ENCODE peak calls at places on chromosome 7, in five cellular contexts. X is heart left ventricle, K is adrenal gland, W is transverse colon, Y is heart right ventricle. A is an unnamed sample. For H3K4me1, the result is how much of the 10 kb centered on the place peaks cover.

GRCh38 chr7:35556532-35557471 is 138.1 kb downstream of the HERPUD2 start:
- DNase-seq in X (no peak), K (no peak), W (no peak), Y (no peak), A (no peak)

GRCh38 chr7:54249686-54250085 is 292.5 kb upstream of the VSTM2A start:
- DNase-seq in X (no peak), K (no peak), W (no peak), Y (no peak), A (no peak)

GRCh38 chr7:33926535-33926934 is 21.2 kb downstream of the BMPER start:
- DNase-seq in X (no peak), K (peak), W (no peak), Y (no peak), A (no peak)

GRCh38 chr7:37833107-37833817 is 15.1 kb upstream of the NME8 start:
- DNase-seq in X (peak), K (peak), W (peak), Y (peak), A (no peak)

GRCh38 chr7:69761290-69761922 is 163.1 kb downstream of the AUTS2 start:
- DNase-seq in X (no peak), K (no peak), W (no peak), Y (no peak), A (no peak)

GRCh38 chr7:81710751-81711150 is 59.1 kb downstream of the HGF start:
- DNase-seq in X (no peak), K (no peak), W (no peak), Y (no peak), A (no peak)

GRCh38 chr7:158581440-158582088 is 6.1 kb downstream of the PTPRN2 start:
- DNase-seq in X (no peak), K (no peak), W (peak), Y (no peak), A (no peak)

GRCh38 chr7:43879477-43879876 is 10.2 kb upstream of the MRPS24 start:
- DNase-seq in X (no peak), K (no peak), W (no peak), Y (no peak), A (no peak)

GRCh38 chr7:44320141-44320540 is 5.3 kb downstream of the CAMK2B start:
- DNase-seq in X (no peak), K (no peak), W (no peak), Y (no peak), A (no peak)

GRCh38 chr7:70700055-70700934 is 431.6 kb upstream of the GALNT17 start:
- DNase-seq in X (no peak), K (no peak), W (no peak), Y (no peak), A (no peak)

GRCh38 chr7:142516038-142516501 is 233.2 kb upstream of the PRSS1 start:
- DNase-seq in X (no peak), K (no peak), W (peak), Y (no peak), A (no peak)

GRCh38 chr7:84236398-84236797 is 41.8 kb upstream of the SEMA3A start:
- DNase-seq in X (no peak), K (no peak), W (no peak), Y (no peak), A (no peak)

GRCh38 chr7:110590415-110590814 is 500.5 kb upstream of the LRRN3 start:
- DNase-seq in X (no peak), K (no peak), W (no peak), Y (no peak), A (no peak)

GRCh38 chr7:17556247-17556646 is 257.8 kb downstream of the AHR start:
- DNase-seq in X (no peak), K (peak), W (no peak), Y (no peak), A (no peak)

GRCh38 chr7:101823596-101823995 is 6.2 kb downstream of the CUX1 start:
- DNase-seq in X (no peak), K (no peak), W (no peak), Y (no peak), A (no peak)

GRCh38 chr7:101826081-101826835 is 8.8 kb downstream of the CUX1 start:
- DNase-seq in X (no peak), K (no peak), W (no peak), Y (no peak), A (peak)

GRCh38 chr7:101820703-101821102 is 3.3 kb downstream of the CUX1 start:
- DNase-seq in X (no peak), K (no peak), W (no peak), Y (no peak), A (no peak)

GRCh38 chr7:101823086-101823485 is 5.7 kb downstream of the CUX1 start:
- DNase-seq in X (no peak), K (no peak), W (no peak), Y (no peak), A (no peak)

DNA sequence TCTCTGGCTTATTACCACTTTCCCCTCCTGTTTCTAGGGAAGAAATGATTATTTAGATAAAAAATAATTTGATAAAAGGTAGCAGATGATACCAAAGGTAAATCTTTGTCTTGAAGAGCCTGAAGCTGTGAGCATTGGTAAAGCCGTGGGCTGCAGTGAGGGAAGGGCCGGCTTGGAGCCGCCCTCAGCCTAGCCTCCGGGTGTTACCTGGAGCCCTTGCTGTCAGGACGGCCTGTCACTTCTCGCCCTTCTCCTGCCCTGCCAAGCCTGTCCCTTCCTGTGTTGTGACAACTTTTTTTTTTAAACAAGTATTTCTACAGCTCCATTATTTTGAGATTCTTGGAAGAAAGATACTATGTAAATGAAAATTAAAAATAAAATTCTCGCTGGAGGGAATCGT is 7.0 kb downstream of the CUX1 start:
- DNase-seq in X (no peak), K (no peak), W (no peak), Y (no peak), A (no peak)
- H3K4me1 ChIP-seq in X (under half), K (under half), W (under half), Y (under half), A (under half)

GRCh38 chr7:149867762-149868637 is 5.8 kb upstream of the ATP6V0E2 start:
- DNase-seq in X (no peak), K (no peak), W (no peak), Y (no peak), A (no peak)
- H3K27ac ChIP-seq in X (no peak), K (no peak), W (no peak), Y (peak), A (no peak)

GRCh38 chr7:107960306-107960705 is 42.7 kb downstream of the LAMB1 start:
- DNase-seq in X (no peak), K (no peak), W (no peak), Y (no peak), A (no peak)
- H3K4me1 ChIP-seq in X (under half), K (under half), W (under half), Y (under half), A (under half)

DNA sequence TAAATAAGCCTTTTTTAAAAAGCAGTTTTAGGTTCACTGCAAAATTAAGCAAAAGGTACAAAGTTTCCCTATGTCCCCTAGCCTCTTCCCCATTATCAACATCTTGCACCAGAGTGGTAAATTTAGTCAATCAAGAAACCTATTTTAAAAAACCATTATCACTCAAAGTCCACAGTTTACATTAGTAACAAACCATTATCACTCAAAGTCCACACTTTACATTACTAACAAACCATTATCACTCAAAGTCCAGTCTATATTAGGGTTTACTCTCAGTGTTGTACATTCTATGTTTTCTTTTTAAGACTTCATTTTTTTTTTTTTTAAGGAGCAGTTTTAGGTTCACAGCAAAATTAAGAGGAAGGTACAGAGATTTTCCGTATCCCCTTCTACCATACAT is 74.1 kb upstream of the GPR37 start:
- DNase-seq in X (no peak), K (no peak), W (no peak), Y (no peak), A (no peak)
- H3K27ac ChIP-seq in X (no peak), K (no peak), W (no peak), Y (no peak), A (no peak)

DNA sequence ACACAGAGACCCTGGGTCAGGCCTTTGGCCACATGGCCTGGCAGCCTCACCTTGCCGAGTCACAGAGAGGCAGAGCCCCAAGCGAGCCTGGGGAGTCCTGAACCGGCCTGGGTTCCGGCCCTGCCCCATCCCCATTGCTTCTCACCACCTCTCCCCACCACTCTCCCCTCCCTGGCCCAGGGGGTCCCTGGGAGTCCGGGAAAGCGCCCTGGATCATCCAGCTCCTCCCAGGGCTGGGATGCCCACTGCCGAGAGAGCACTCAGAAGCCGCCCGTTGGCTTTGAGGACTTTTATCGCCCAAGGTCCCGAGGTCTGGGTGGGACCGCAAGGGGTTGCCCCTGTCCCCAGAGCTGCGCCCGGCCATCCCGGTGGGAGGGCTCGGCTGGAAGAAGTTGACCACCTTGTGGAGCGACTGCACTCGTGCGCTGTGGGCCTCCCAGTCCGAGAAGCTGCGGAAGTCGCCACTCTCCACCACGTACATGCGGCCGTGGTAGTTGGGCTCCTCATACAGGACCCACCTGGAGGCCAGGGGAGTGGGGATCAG is 8.1 kb downstream of the CRYGN start:
- DNase-seq in X (no peak), K (no peak), W (no peak), Y (no peak), A (no peak)
- H3K4me1 ChIP-seq in X (under half), K (under half), W (under half), Y (under half), A (under half)

GRCh38 chr7:26306770-26307169 is 15.1 kb downstream of the SNX10 start:
- DNase-seq in X (no peak), K (no peak), W (no peak), Y (no peak), A (no peak)
- H3K27ac ChIP-seq in X (no peak), K (peak), W (no peak), Y (no peak), A (no peak)

GRCh38 chr7:73338321-73338720 is 10.4 kb downstream of the FKBP6 start:
- DNase-seq in X (no peak), K (no peak), W (no peak), Y (no peak), A (no peak)
- H3K4me1 ChIP-seq in X (under half), K (under half), W (under half), Y (under half), A (under half)

DNA sequence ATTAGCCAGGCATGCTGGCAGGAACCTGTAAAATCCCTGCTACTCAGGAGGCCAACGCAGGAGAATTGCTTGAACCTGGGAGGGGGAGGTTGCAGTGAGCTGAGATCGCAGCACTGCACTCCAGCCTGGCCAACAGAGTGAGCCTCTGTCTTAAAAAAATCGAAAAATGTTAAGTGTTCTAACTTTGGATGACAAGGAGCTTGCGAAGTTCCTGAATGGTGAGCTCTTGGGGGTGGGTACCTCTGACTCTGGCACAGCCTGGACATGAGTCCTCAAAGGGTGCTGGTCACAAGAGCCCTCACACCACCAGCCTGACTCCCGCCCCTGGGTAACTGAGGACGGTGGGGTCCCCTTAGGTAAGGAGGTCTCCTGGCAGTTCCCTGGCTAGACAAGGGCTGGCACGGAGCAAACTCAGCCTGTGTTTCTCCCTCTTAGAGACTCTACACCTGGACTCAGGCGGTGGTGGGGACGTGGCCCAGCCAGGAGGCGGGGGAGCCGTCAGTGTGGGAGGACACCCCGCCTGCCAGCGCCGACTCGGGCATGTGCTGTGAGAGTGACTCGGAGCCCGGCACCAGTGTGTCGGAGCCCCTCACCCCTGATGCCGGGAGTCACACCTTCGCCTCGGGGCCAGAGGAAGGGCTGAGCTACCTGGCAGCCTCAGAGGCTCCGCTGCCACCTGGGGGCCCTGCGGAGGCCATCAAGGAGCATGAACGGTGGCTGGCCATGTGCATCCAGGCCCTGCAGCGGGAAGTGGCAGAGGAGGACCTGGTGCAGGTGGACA is 24.1 kb downstream of the AMZ1 start:
- DNase-seq in X (no peak), K (no peak), W (no peak), Y (no peak), A (no peak)
- H3K27ac ChIP-seq in X (no peak), K (no peak), W (no peak), Y (no peak), A (no peak)

A was measured in aorta.